ENCODE peak calls at places on chromosomes 5 and 9, in ten cellular contexts. One of them, this sample, is unnamed. For H3K27me3, the result is how much of the 10 kb centered on the place peaks cover.

GRCh38 chr9:115633099-115633498 is 515.1 kb upstream of the TNC start:
- DNase-seq in heart left ventricle: no peak
- DNase-seq in stomach: no peak
- DNase-seq in GM12878: no peak
- DNase-seq in IMR-90: peak
- DNase-seq in sigmoid colon: no peak
- DNase-seq in gastrocnemius medialis: no peak
- DNase-seq in Peyer's patch: no peak
- DNase-seq in body of pancreas: no peak
- DNase-seq in esophagus squamous epithelium: no peak
- DNase-seq in this sample: no peak

GRCh38 chr5:59744531-59744992 is 149.0 kb downstream of the PDE4D start:
- DNase-seq in GM12878: no peak
- DNase-seq in Peyer's patch: no peak
- DNase-seq in esophagus squamous epithelium: no peak
- DNase-seq in gastrocnemius medialis: no peak
- DNase-seq in body of pancreas: no peak
- DNase-seq in stomach: no peak
- DNase-seq in IMR-90: peak
- DNase-seq in sigmoid colon: no peak
- DNase-seq in heart left ventricle: no peak
- DNase-seq in this sample: no peak

GRCh38 chr9:27150758-27151431 is 41.9 kb downstream of the TEK start:
- DNase-seq in Peyer's patch: no peak
- DNase-seq in sigmoid colon: no peak
- DNase-seq in heart left ventricle: no peak
- DNase-seq in GM12878: no peak
- DNase-seq in gastrocnemius medialis: no peak
- DNase-seq in stomach: no peak
- DNase-seq in esophagus squamous epithelium: no peak
- DNase-seq in body of pancreas: no peak
- DNase-seq in IMR-90: peak
- DNase-seq in this sample: no peak

GRCh38 chr9:93902780-93903655 is 52.1 kb downstream of the BARX1 start:
- DNase-seq in stomach: no peak
- DNase-seq in IMR-90: no peak
- DNase-seq in GM12878: no peak
- DNase-seq in heart left ventricle: no peak
- DNase-seq in sigmoid colon: peak
- DNase-seq in Peyer's patch: no peak
- DNase-seq in body of pancreas: no peak
- DNase-seq in gastrocnemius medialis: no peak
- DNase-seq in esophagus squamous epithelium: no peak
- DNase-seq in this sample: no peak

GRCh38 chr9:108994695-108995094 is 18.6 kb downstream of the CTNNAL1 start:
- DNase-seq in IMR-90: peak
- DNase-seq in stomach: peak
- DNase-seq in body of pancreas: peak
- DNase-seq in sigmoid colon: no peak
- DNase-seq in gastrocnemius medialis: no peak
- DNase-seq in heart left ventricle: peak
- DNase-seq in GM12878: no peak
- DNase-seq in esophagus squamous epithelium: no peak
- DNase-seq in Peyer's patch: no peak
- DNase-seq in this sample: peak

GRCh38 chr9:76560481-76560891 is 101.5 kb downstream of the GCNT1 start:
- DNase-seq in heart left ventricle: no peak
- DNase-seq in Peyer's patch: no peak
- DNase-seq in IMR-90: peak
- DNase-seq in gastrocnemius medialis: no peak
- DNase-seq in GM12878: no peak
- DNase-seq in sigmoid colon: no peak
- DNase-seq in body of pancreas: peak
- DNase-seq in stomach: no peak
- DNase-seq in esophagus squamous epithelium: no peak
- DNase-seq in this sample: no peak

GRCh38 chr9:121776739-121777637 is 125.6 kb downstream of the DAB2IP start:
- DNase-seq in Peyer's patch: no peak
- DNase-seq in IMR-90: no peak
- DNase-seq in stomach: peak
- DNase-seq in gastrocnemius medialis: no peak
- DNase-seq in heart left ventricle: no peak
- DNase-seq in body of pancreas: no peak
- DNase-seq in GM12878: no peak
- DNase-seq in esophagus squamous epithelium: no peak
- DNase-seq in sigmoid colon: no peak
- DNase-seq in this sample: no peak

GRCh38 chr5:131671994-131672655 is 37.1 kb upstream of the RAPGEF6 start:
- DNase-seq in heart left ventricle: no peak
- DNase-seq in sigmoid colon: no peak
- DNase-seq in gastrocnemius medialis: peak
- DNase-seq in GM12878: no peak
- DNase-seq in esophagus squamous epithelium: no peak
- DNase-seq in Peyer's patch: no peak
- DNase-seq in IMR-90: peak
- DNase-seq in stomach: no peak
- DNase-seq in body of pancreas: peak
- DNase-seq in this sample: no peak

GRCh38 chr5:93891491-93892480 is 150.4 kb upstream of the POU5F2 start:
- DNase-seq in GM12878: no peak
- DNase-seq in esophagus squamous epithelium: no peak
- DNase-seq in heart left ventricle: no peak
- DNase-seq in gastrocnemius medialis: no peak
- DNase-seq in IMR-90: no peak
- DNase-seq in body of pancreas: no peak
- DNase-seq in stomach: no peak
- DNase-seq in sigmoid colon: no peak
- DNase-seq in Peyer's patch: no peak
- DNase-seq in this sample: no peak

GRCh38 chr5:135423158-135423925 is 23.8 kb downstream of the DCANP1 start:
- DNase-seq in body of pancreas: no peak
- DNase-seq in Peyer's patch: no peak
- DNase-seq in sigmoid colon: no peak
- DNase-seq in stomach: no peak
- DNase-seq in esophagus squamous epithelium: no peak
- DNase-seq in gastrocnemius medialis: no peak
- DNase-seq in GM12878: no peak
- DNase-seq in heart left ventricle: no peak
- DNase-seq in IMR-90: no peak
- DNase-seq in this sample: no peak

GRCh38 chr5:174489233-174489632 is 235.1 kb upstream of the MSX2 start:
- DNase-seq in Peyer's patch: no peak
- DNase-seq in IMR-90: no peak
- DNase-seq in sigmoid colon: no peak
- DNase-seq in esophagus squamous epithelium: no peak
- DNase-seq in heart left ventricle: no peak
- DNase-seq in GM12878: no peak
- DNase-seq in gastrocnemius medialis: no peak
- DNase-seq in stomach: no peak
- DNase-seq in body of pancreas: no peak
- DNase-seq in this sample: no peak
- H3K27me3 ChIP-seq in Peyer's patch: under half
- H3K27me3 ChIP-seq in IMR-90: under half
- H3K27me3 ChIP-seq in sigmoid colon: under half
- H3K27me3 ChIP-seq in esophagus squamous epithelium: under half
- H3K27me3 ChIP-seq in heart left ventricle: under half
- H3K27me3 ChIP-seq in GM12878: under half
- H3K27me3 ChIP-seq in gastrocnemius medialis: under half
- H3K27me3 ChIP-seq in stomach: under half
- H3K27me3 ChIP-seq in body of pancreas: under half
- H3K27me3 ChIP-seq in this sample: under half

GRCh38 chr9:137297966-137298365 is 4.1 kb downstream of the NRARP start:
- DNase-seq in esophagus squamous epithelium: no peak
- DNase-seq in heart left ventricle: peak
- DNase-seq in stomach: no peak
- DNase-seq in IMR-90: no peak
- DNase-seq in GM12878: no peak
- DNase-seq in gastrocnemius medialis: no peak
- DNase-seq in body of pancreas: no peak
- DNase-seq in Peyer's patch: no peak
- DNase-seq in sigmoid colon: no peak
- DNase-seq in this sample: no peak

GRCh38 chr9:137294684-137295312 is 7.3 kb downstream of the NRARP start:
- DNase-seq in esophagus squamous epithelium: no peak
- DNase-seq in IMR-90: peak
- DNase-seq in gastrocnemius medialis: no peak
- DNase-seq in body of pancreas: no peak
- DNase-seq in Peyer's patch: no peak
- DNase-seq in heart left ventricle: peak
- DNase-seq in stomach: no peak
- DNase-seq in sigmoid colon: no peak
- DNase-seq in GM12878: no peak
- DNase-seq in this sample: no peak

GRCh38 chr9:137295313-137296213 is 6.5 kb downstream of the NRARP start:
- DNase-seq in IMR-90: no peak
- DNase-seq in sigmoid colon: no peak
- DNase-seq in Peyer's patch: no peak
- DNase-seq in gastrocnemius medialis: no peak
- DNase-seq in stomach: peak
- DNase-seq in esophagus squamous epithelium: no peak
- DNase-seq in GM12878: no peak
- DNase-seq in body of pancreas: no peak
- DNase-seq in heart left ventricle: peak
- DNase-seq in this sample: no peak

GRCh38 chr9:137297060-137297664 is 4.9 kb downstream of the NRARP start:
- DNase-seq in stomach: no peak
- DNase-seq in sigmoid colon: no peak
- DNase-seq in gastrocnemius medialis: no peak
- DNase-seq in heart left ventricle: no peak
- DNase-seq in esophagus squamous epithelium: no peak
- DNase-seq in IMR-90: no peak
- DNase-seq in Peyer's patch: no peak
- DNase-seq in GM12878: no peak
- DNase-seq in body of pancreas: no peak
- DNase-seq in this sample: no peak

GRCh38 chr9:137296214-137297059 is 5.6 kb downstream of the NRARP start:
- DNase-seq in IMR-90: peak
- DNase-seq in GM12878: no peak
- DNase-seq in esophagus squamous epithelium: no peak
- DNase-seq in gastrocnemius medialis: no peak
- DNase-seq in Peyer's patch: no peak
- DNase-seq in sigmoid colon: no peak
- DNase-seq in body of pancreas: peak
- DNase-seq in stomach: peak
- DNase-seq in heart left ventricle: peak
- DNase-seq in this sample: no peak
- TF ChIP-seq POLR2A in IMR-90: no peak
- TF ChIP-seq POLR2A in GM12878: no peak
- TF ChIP-seq POLR2A in esophagus squamous epithelium: no peak
- TF ChIP-seq POLR2A in gastrocnemius medialis: no peak
- TF ChIP-seq POLR2A in Peyer's patch: peak
- TF ChIP-seq POLR2A in sigmoid colon: no peak
- TF ChIP-seq POLR2A in body of pancreas: no peak
- TF ChIP-seq POLR2A in stomach: no peak
- TF ChIP-seq POLR2A in heart left ventricle: peak
- TF ChIP-seq POLR2A in this sample: peak

DNA sequence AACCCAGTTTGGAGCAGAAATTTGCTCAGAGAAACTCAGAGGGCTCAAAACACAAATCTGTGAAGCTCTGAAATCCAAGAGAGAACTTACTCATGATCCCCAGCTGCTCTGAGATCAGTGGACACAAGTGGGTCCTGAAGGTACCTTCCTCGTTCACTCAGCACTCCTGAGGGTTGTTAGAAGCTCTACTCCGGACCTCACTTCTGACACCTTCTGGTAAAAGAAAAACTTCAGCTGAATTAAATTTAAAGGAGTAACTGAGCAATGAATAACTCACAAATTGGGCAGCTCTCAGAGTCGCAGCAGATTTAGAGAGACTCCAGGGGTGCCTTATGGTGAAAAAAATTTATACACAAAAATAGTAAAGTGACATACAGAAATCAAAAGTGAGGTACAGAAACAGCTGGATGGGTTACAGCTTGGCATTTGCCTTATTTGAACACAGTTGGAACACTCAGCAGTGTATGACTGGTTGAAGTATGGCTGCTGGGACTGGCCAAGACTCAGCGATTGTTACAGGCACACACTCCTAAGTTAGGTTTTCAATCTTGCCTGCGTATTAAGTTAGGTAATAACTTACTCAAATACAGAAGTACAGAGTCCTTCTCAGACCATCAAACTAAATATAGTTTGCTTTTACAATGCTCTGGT is 32.5 kb downstream of the INSL4 start:
- DNase-seq in heart left ventricle: no peak
- DNase-seq in GM12878: no peak
- DNase-seq in esophagus squamous epithelium: no peak
- DNase-seq in IMR-90: no peak
- DNase-seq in body of pancreas: peak
- DNase-seq in Peyer's patch: no peak
- DNase-seq in gastrocnemius medialis: no peak
- DNase-seq in sigmoid colon: no peak
- DNase-seq in stomach: no peak
- DNase-seq in this sample: no peak
- TF ChIP-seq CTCF in heart left ventricle: no peak
- TF ChIP-seq CTCF in GM12878: peak
- TF ChIP-seq CTCF in esophagus squamous epithelium: no peak
- TF ChIP-seq CTCF in IMR-90: peak
- TF ChIP-seq CTCF in body of pancreas: peak
- TF ChIP-seq CTCF in Peyer's patch: no peak
- TF ChIP-seq CTCF in gastrocnemius medialis: no peak
- TF ChIP-seq CTCF in sigmoid colon: no peak
- TF ChIP-seq CTCF in stomach: no peak
- TF ChIP-seq CTCF in this sample: no peak

GRCh38 chr5:73176250-73176649 is 3.3 kb downstream of the TMEM174 start:
- DNase-seq in Peyer's patch: no peak
- DNase-seq in IMR-90: no peak
- DNase-seq in esophagus squamous epithelium: no peak
- DNase-seq in sigmoid colon: no peak
- DNase-seq in GM12878: no peak
- DNase-seq in stomach: no peak
- DNase-seq in body of pancreas: peak
- DNase-seq in heart left ventricle: no peak
- DNase-seq in gastrocnemius medialis: no peak
- DNase-seq in this sample: no peak

GRCh38 chr5:73170522-73170921 is 2.5 kb upstream of the TMEM174 start:
- DNase-seq in stomach: no peak
- DNase-seq in IMR-90: peak
- DNase-seq in heart left ventricle: no peak
- DNase-seq in GM12878: no peak
- DNase-seq in gastrocnemius medialis: no peak
- DNase-seq in Peyer's patch: no peak
- DNase-seq in esophagus squamous epithelium: no peak
- DNase-seq in body of pancreas: peak
- DNase-seq in sigmoid colon: no peak
- DNase-seq in this sample: no peak

GRCh38 chr5:73174100-73174815 is 1.3 kb downstream of the TMEM174 start:
- DNase-seq in heart left ventricle: no peak
- DNase-seq in Peyer's patch: no peak
- DNase-seq in stomach: no peak
- DNase-seq in IMR-90: no peak
- DNase-seq in body of pancreas: no peak
- DNase-seq in esophagus squamous epithelium: no peak
- DNase-seq in GM12878: no peak
- DNase-seq in sigmoid colon: no peak
- DNase-seq in gastrocnemius medialis: no peak
- DNase-seq in this sample: no peak

GRCh38 chr5:73171495-73171894 is 1.5 kb upstream of the TMEM174 start:
- DNase-seq in sigmoid colon: no peak
- DNase-seq in IMR-90: no peak
- DNase-seq in GM12878: no peak
- DNase-seq in gastrocnemius medialis: no peak
- DNase-seq in Peyer's patch: no peak
- DNase-seq in stomach: no peak
- DNase-seq in esophagus squamous epithelium: no peak
- DNase-seq in body of pancreas: no peak
- DNase-seq in heart left ventricle: no peak
- DNase-seq in this sample: no peak

GRCh38 chr5:73172893-73173292 is at the start of gene TMEM174:
- DNase-seq in body of pancreas: no peak
- DNase-seq in sigmoid colon: no peak
- DNase-seq in GM12878: no peak
- DNase-seq in heart left ventricle: no peak
- DNase-seq in gastrocnemius medialis: no peak
- DNase-seq in Peyer's patch: no peak
- DNase-seq in IMR-90: no peak
- DNase-seq in esophagus squamous epithelium: no peak
- DNase-seq in stomach: no peak
- DNase-seq in this sample: no peak
- H3K27me3 ChIP-seq in body of pancreas: under half
- H3K27me3 ChIP-seq in sigmoid colon: under half
- H3K27me3 ChIP-seq in GM12878: under half
- H3K27me3 ChIP-seq in heart left ventricle: under half
- H3K27me3 ChIP-seq in gastrocnemius medialis: under half
- H3K27me3 ChIP-seq in Peyer's patch: under half
- H3K27me3 ChIP-seq in IMR-90: under half
- H3K27me3 ChIP-seq in esophagus squamous epithelium: under half
- H3K27me3 ChIP-seq in stomach: under half
- H3K27me3 ChIP-seq in this sample: under half

This sample was measured in adrenal gland.